ENCODE peak calls at places on chromosomes 4 and X, in four cellular contexts. One of them, this sample, is unnamed.
A peak's percentile ranks its signal among the peaks of the same experiment; 100 is the strongest.

GRCh38 chrX:67604979-67605703 is 61.3 kb downstream of the AR start:
- DNase-seq in Panc1: no peak
- DNase-seq in K562: no peak
- DNase-seq in HepG2: no peak
- DNase-seq in this sample: no peak

GRCh38 chr4:5371415-5372190 is 320.3 kb downstream of the STK32B start:
- DNase-seq in Panc1: no peak
- DNase-seq in K562: no peak
- DNase-seq in HepG2: no peak
- DNase-seq in this sample: no peak

GRCh38 chr4:80423553-80424224 is 88.2 kb downstream of the CFAP299 start:
- DNase-seq in Panc1: no peak
- DNase-seq in K562: peak; percentile 9
- DNase-seq in HepG2: no peak
- DNase-seq in this sample: no peak

GRCh38 chr4:109078724-109079123 is 223.7 kb downstream of the COL25A1 start:
- DNase-seq in Panc1: no peak
- DNase-seq in K562: no peak
- DNase-seq in HepG2: no peak
- DNase-seq in this sample: no peak

GRCh38 chr4:7343950-7344349 is 90.8 kb downstream of the PSAPL1 start:
- DNase-seq in Panc1: no peak
- DNase-seq in K562: no peak
- DNase-seq in HepG2: no peak
- DNase-seq in this sample: no peak

GRCh38 chrX:141736656-141737055 is 38.1 kb upstream of the SPANXD start:
- DNase-seq in Panc1: no peak
- DNase-seq in K562: no peak
- DNase-seq in HepG2: no peak
- DNase-seq in this sample: no peak

GRCh38 chr4:610411-611261 is 14.7 kb upstream of the PDE6B start:
- DNase-seq in Panc1: peak; percentile 27
- DNase-seq in K562: no peak
- DNase-seq in HepG2: no peak
- DNase-seq in this sample: no peak

GRCh38 chr4:121053601-121054143 is 18.7 kb downstream of the NDNF start:
- DNase-seq in Panc1: no peak
- DNase-seq in K562: no peak
- DNase-seq in HepG2: no peak
- DNase-seq in this sample: no peak

GRCh38 chrX:12798601-12799000 is 7.4 kb downstream of the PRPS2 start:
- DNase-seq in Panc1: no peak
- DNase-seq in K562: no peak
- DNase-seq in HepG2: no peak
- DNase-seq in this sample: no peak

GRCh38 chrX:149512225-149512885 is 7.2 kb upstream of the IDS start:
- DNase-seq in Panc1: no peak
- DNase-seq in K562: peak; percentile 60
- DNase-seq in HepG2: peak; percentile 49
- DNase-seq in this sample: no peak

GRCh38 chr4:186719925-186720694 is 3.5 kb downstream of the FAT1 start:
- DNase-seq in Panc1: no peak
- DNase-seq in K562: peak; percentile 35
- DNase-seq in HepG2: no peak
- DNase-seq in this sample: no peak

GRCh38 chr4:128338634-128339355 is 51.2 kb upstream of the PGRMC2 start:
- DNase-seq in Panc1: peak; percentile 12
- DNase-seq in K562: peak; percentile 22
- DNase-seq in HepG2: no peak
- DNase-seq in this sample: no peak

GRCh38 chrX:101079736-101080135 is 1.1 kb downstream of the TMEM35A start:
- DNase-seq in Panc1: no peak
- DNase-seq in K562: no peak
- DNase-seq in HepG2: no peak
- DNase-seq in this sample: no peak

GRCh38 chrX:54024350-54024749 is 19.9 kb downstream of the PHF8 start:
- DNase-seq in Panc1: no peak
- DNase-seq in K562: no peak
- DNase-seq in HepG2: no peak
- DNase-seq in this sample: no peak

GRCh38 chrX:69034451-69034850 is 130.8 kb downstream of the PJA1 start:
- DNase-seq in Panc1: no peak
- DNase-seq in K562: no peak
- DNase-seq in HepG2: no peak
- DNase-seq in this sample: no peak

GRCh38 chr4:168337550-168337940 is 19.0 kb upstream of the DDX60 start:
- DNase-seq in Panc1: no peak
- DNase-seq in K562: no peak
- DNase-seq in HepG2: no peak
- DNase-seq in this sample: no peak

GRCh38 chr4:68271851-68272756 is 26.6 kb upstream of the TMPRSS11B start:
- DNase-seq in Panc1: peak; percentile 56
- DNase-seq in K562: peak; percentile 26
- DNase-seq in HepG2: peak; percentile 56
- DNase-seq in this sample: peak; percentile 21

GRCh38 chr4:128163177-128164117 is 102.3 kb downstream of the LARP1B start:
- DNase-seq in Panc1: peak; percentile 71
- DNase-seq in K562: no peak
- DNase-seq in HepG2: peak; percentile 66
- DNase-seq in this sample: peak; percentile 69

GRCh38 chrX:47802589-47802988 is 34.1 kb upstream of the ZNF81 start:
- DNase-seq in Panc1: peak; percentile 12
- DNase-seq in K562: no peak
- DNase-seq in HepG2: peak; percentile 10
- DNase-seq in this sample: no peak

GRCh38 chr4:20616313-20616712 is 83.9 kb upstream of the PACRGL start:
- DNase-seq in Panc1: no peak
- DNase-seq in K562: no peak
- DNase-seq in HepG2: no peak
- DNase-seq in this sample: no peak

GRCh38 chr4:176656108-176656507 is 136.6 kb downstream of the VEGFC start:
- DNase-seq in Panc1: no peak
- DNase-seq in K562: no peak
- DNase-seq in HepG2: no peak
- DNase-seq in this sample: no peak

GRCh38 chr4:148574502-148574901 is 132.3 kb upstream of the NR3C2 start:
- DNase-seq in Panc1: no peak
- DNase-seq in K562: no peak
- DNase-seq in HepG2: no peak
- DNase-seq in this sample: no peak

GRCh38 chr4:81030061-81030616 is 369 bp upstream of the BMP3 start:
- DNase-seq in Panc1: no peak
- DNase-seq in K562: no peak
- DNase-seq in HepG2: no peak
- DNase-seq in this sample: no peak

GRCh38 chr4:152594981-152595916 is 59.4 kb upstream of the FBXW7 start:
- DNase-seq in Panc1: no peak
- DNase-seq in K562: no peak
- DNase-seq in HepG2: no peak
- DNase-seq in this sample: no peak

GRCh38 chrX:41116948-41117347 is 31.7 kb downstream of the USP9X start:
- DNase-seq in Panc1: no peak
- DNase-seq in K562: peak; percentile 10
- DNase-seq in HepG2: no peak
- DNase-seq in this sample: no peak

GRCh38 chrX:109475174-109475891 is 6.6 kb downstream of the GUCY2F start:
- DNase-seq in Panc1: peak; percentile 7
- DNase-seq in K562: peak; percentile 30
- DNase-seq in HepG2: peak; percentile 35
- DNase-seq in this sample: peak; percentile 54

GRCh38 chr4:21858971-21859370 is 89.6 kb downstream of the KCNIP4 start:
- DNase-seq in Panc1: no peak
- DNase-seq in K562: no peak
- DNase-seq in HepG2: no peak
- DNase-seq in this sample: no peak

GRCh38 chr4:114076865-114077264 is 97.4 kb upstream of the ARSJ start:
- DNase-seq in Panc1: no peak
- DNase-seq in K562: no peak
- DNase-seq in HepG2: no peak
- DNase-seq in this sample: no peak

GRCh38 chrX:109384569-109385174 is 97.2 kb downstream of the GUCY2F start:
- DNase-seq in Panc1: no peak
- DNase-seq in K562: peak; percentile 9
- DNase-seq in HepG2: no peak
- DNase-seq in this sample: no peak

GRCh38 chr4:76546282-76547166 is 111.5 kb downstream of the SHROOM3 start:
- DNase-seq in Panc1: no peak
- DNase-seq in K562: no peak
- DNase-seq in HepG2: no peak
- DNase-seq in this sample: no peak

GRCh38 chr4:6658635-6659075 is 18.2 kb downstream of the MRFAP1 start:
- DNase-seq in Panc1: no peak
- DNase-seq in K562: no peak
- DNase-seq in HepG2: no peak
- DNase-seq in this sample: no peak

GRCh38 chr4:159284733-159285132 is 181.9 kb downstream of the RAPGEF2 start:
- DNase-seq in Panc1: no peak
- DNase-seq in K562: no peak
- DNase-seq in HepG2: no peak
- DNase-seq in this sample: no peak
- TF ChIP-seq TCF7L2 in Panc1: no peak
- TF ChIP-seq TCF7L2 in K562: no peak
- TF ChIP-seq TCF7L2 in HepG2: no peak
- TF ChIP-seq TCF7L2 in this sample: no peak

GRCh38 chr4:25552580-25553271 is 102.9 kb upstream of the SLC34A2 start:
- DNase-seq in Panc1: no peak
- DNase-seq in K562: no peak
- DNase-seq in HepG2: no peak
- DNase-seq in this sample: no peak
- TF ChIP-seq TCF7L2 in Panc1: no peak
- TF ChIP-seq TCF7L2 in K562: no peak
- TF ChIP-seq TCF7L2 in HepG2: no peak
- TF ChIP-seq TCF7L2 in this sample: no peak

DNA sequence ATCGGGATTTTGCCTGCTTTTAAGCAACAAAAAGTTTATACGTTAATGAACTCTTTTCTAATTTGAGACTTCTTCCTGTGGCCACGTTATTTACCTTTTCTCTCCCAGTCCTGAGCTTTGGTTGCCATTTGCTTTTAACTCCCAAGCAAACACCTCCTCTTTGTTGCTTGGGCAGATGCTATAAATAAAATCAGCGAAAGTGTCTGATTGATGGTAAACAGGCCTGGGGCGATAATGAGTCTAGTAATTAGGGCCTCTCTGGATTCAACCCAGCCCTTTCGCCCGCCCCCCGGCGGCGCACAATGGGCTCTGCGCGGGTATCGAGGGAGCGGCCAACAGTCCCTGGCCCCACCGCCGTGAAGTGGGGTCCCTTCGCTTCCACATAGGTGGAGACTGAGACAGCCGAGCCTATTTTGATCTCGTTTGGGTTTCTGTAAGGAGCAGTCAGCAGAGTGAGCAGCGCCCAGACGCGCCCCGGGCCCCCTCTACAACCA is 791 bp downstream of the CLGN start:
- DNase-seq in Panc1: no peak
- DNase-seq in K562: peak; percentile 33
- DNase-seq in HepG2: peak; percentile 3
- DNase-seq in this sample: no peak
- TF ChIP-seq TCF7L2 in Panc1: no peak
- TF ChIP-seq TCF7L2 in K562: no peak
- TF ChIP-seq TCF7L2 in HepG2: no peak
- TF ChIP-seq TCF7L2 in this sample: no peak

DNA sequence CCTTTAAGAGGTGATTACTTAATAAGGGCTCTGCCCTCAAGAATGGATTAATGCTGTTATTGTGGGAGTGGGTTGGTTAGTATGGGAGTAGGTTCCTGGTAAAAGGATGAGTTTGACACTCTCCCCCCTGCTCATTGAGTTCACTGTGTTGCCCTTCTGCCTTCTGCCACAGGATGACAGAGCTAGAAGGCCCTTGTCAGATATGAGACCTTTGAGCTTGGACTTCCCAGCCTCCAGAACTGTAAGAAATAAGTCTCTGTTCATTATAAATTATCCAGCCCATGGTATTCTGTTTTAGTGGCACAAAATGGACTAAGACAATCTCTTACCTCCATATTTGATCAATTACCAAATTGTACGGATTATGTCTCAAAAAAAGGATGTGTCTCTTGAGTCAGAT is 114.3 kb upstream of the NAP1L5 start:
- DNase-seq in Panc1: no peak
- DNase-seq in K562: no peak
- DNase-seq in HepG2: no peak
- DNase-seq in this sample: no peak
- TF ChIP-seq TCF7L2 in Panc1: no peak
- TF ChIP-seq TCF7L2 in K562: no peak
- TF ChIP-seq TCF7L2 in HepG2: no peak
- TF ChIP-seq TCF7L2 in this sample: no peak

This sample was measured in HCT116.